ENCODE peak calls at places on chromosomes 2 and 18, in seven cellular contexts. E, X, R, B, F, T and P are unnamed samples. For H3K9me3, the result is how much of the 10 kb centered on the place peaks cover.

GRCh38 chr2:217263796-217264195 is 403.9 kb upstream of the TNP1 start:
- DNase-seq in E (no peak), X (no peak), R (no peak), B (no peak), F (no peak), T (no peak), P (no peak)

GRCh38 chr18:33802955-33803354 is 224.9 kb downstream of the ASXL3 start:
- DNase-seq in E (no peak), X (no peak), R (no peak), B (no peak), F (no peak), T (no peak), P (no peak)

GRCh38 chr18:26685438-26686173 is 137.3 kb upstream of the KCTD1 start:
- DNase-seq in E (no peak), X (no peak), R (no peak), B (peak), F (no peak), T (no peak), P (no peak)

GRCh38 chr2:164992818-164993217 is 37.5 kb upstream of the SLC38A11 start:
- DNase-seq in E (no peak), X (peak), R (peak), B (peak), F (no peak), T (no peak), P (no peak)

GRCh38 chr2:126895336-126895735 is 3.4 kb upstream of the TEX51 start:
- DNase-seq in E (no peak), X (no peak), R (no peak), B (no peak), F (no peak), T (no peak), P (no peak)

GRCh38 chr2:6353669-6354068 is 512.0 kb downstream of the CMPK2 start:
- DNase-seq in E (no peak), X (no peak), R (no peak), B (no peak), F (no peak), T (peak), P (no peak)

GRCh38 chr2:11542275-11542819 is 8.5 kb downstream of the GREB1 start:
- DNase-seq in E (no peak), X (no peak), R (no peak), B (peak), F (no peak), T (no peak), P (no peak)

GRCh38 chr2:219886615-219887014 is 259.2 kb downstream of the SLC4A3 start:
- DNase-seq in E (no peak), X (peak), R (no peak), B (no peak), F (no peak), T (no peak), P (peak)

GRCh38 chr2:74715071-74715791 is 61.2 kb downstream of the SEMA4F start:
- DNase-seq in E (peak), X (peak), R (peak), B (peak), F (peak), T (peak), P (peak)
- TF ChIP-seq CEBPB in E (no peak), X (no peak), R (no peak), B (no peak), F (no peak), T (no peak), P (no peak)

GRCh38 chr2:153588408-153588807 is 109.8 kb upstream of the RPRM start:
- DNase-seq in E (no peak), X (no peak), R (no peak), B (no peak), F (no peak), T (no peak), P (no peak)

GRCh38 chr2:153589586-153589985 is 111.0 kb upstream of the RPRM start:
- DNase-seq in E (no peak), X (no peak), R (no peak), B (no peak), F (no peak), T (no peak), P (no peak)

GRCh38 chr2:153584244-153584643 is 105.7 kb upstream of the RPRM start:
- DNase-seq in E (no peak), X (no peak), R (no peak), B (no peak), F (no peak), T (no peak), P (no peak)
- H3K9me3 ChIP-seq in E (under half), X (under half), R (under half), B (half or more), F (under half), T (under half), P (under half)

GRCh38 chr2:232296766-232297525 is 81.6 kb upstream of the ALPP start:
- DNase-seq in E (no peak), X (peak), R (no peak), B (no peak), F (no peak), T (no peak), P (no peak)
- TF ChIP-seq CEBPB in E (no peak), X (no peak), R (no peak), B (no peak), F (no peak), T (no peak), P (no peak)

GRCh38 chr18:35248429-35248828 is 7.6 kb downstream of the ZNF397 start:
- DNase-seq in E (no peak), X (no peak), R (no peak), B (no peak), F (no peak), T (no peak), P (no peak)

GRCh38 chr18:35246831-35247230 is 6.0 kb downstream of the ZNF397 start:
- DNase-seq in E (no peak), X (no peak), R (no peak), B (no peak), F (no peak), T (no peak), P (no peak)

GRCh38 chr18:35245719-35246317 is 5.0 kb downstream of the ZNF397 start:
- DNase-seq in E (no peak), X (no peak), R (no peak), B (no peak), F (no peak), T (no peak), P (no peak)

GRCh38 chr18:35244671-35245070 is 3.8 kb downstream of the ZNF397 start:
- DNase-seq in E (no peak), X (no peak), R (no peak), B (no peak), F (no peak), T (no peak), P (no peak)

GRCh38 chr18:35247412-35248249 is 6.8 kb downstream of the ZNF397 start:
- DNase-seq in E (no peak), X (no peak), R (no peak), B (no peak), F (no peak), T (no peak), P (no peak)
- H3K9me3 ChIP-seq in E (under half), X (under half), R (under half), B (under half), F (under half), T (under half), P (half or more)

GRCh38 chr2:38436227-38436664 is 59.2 kb upstream of the ATL2 start:
- DNase-seq in E (no peak), X (no peak), R (no peak), B (peak), F (no peak), T (no peak), P (no peak)
- TF ChIP-seq CEBPB in E (no peak), X (no peak), R (no peak), B (peak), F (no peak), T (no peak), P (no peak)

DNA sequence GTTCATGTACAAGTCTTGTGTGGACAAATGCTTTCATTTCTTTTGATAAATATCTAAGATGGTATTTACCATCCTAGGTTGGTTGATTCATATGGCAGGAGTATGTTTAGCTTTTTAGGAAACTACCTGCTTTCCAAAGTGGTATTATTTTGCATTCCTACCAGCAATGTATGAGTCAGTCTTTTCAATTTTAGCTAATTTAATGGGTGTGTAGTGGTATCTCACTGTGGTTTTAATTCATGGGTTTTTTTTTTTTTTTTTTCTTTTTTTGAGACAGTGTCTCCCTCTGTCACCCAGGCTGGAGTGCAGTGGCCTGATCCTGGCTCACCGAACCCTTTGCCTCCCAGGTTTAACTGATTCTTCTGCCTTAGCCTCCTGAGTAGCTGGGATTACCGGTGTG is 4.2 kb downstream of the ZNF512 start:
- DNase-seq in E (no peak), X (no peak), R (no peak), B (no peak), F (no peak), T (no peak), P (no peak)
- H3K9me3 ChIP-seq in E (under half), X (under half), R (under half), B (under half), F (under half), T (under half), P (under half)